ENCODE peak calls at places on chromosomes 3 and 15, in nine cellular contexts. U is testis, I is left ventricle myocardium inferior, L is PC-9, Q is upper lobe of right lung, R is ascending aorta, D is esophagus squamous epithelium, B is AG04450, S is breast epithelium. G is an unnamed sample.

GRCh38 chr15:80999623-81000036 is 1.1 kb upstream of the TLNRD1 start:
- DNase-seq in U (no peak), I (no peak), L (peak; percentile 54), Q (no peak), R (no peak), D (no peak), B (no peak), S (peak; percentile 60), G (no peak)

GRCh38 chr3:125316949-125317348 is 58.2 kb downstream of the ZNF148 start:
- DNase-seq in U (no peak), I (no peak), L (no peak), Q (no peak), R (no peak), D (no peak), B (no peak), S (no peak), G (no peak)

GRCh38 chr3:45480218-45480617 is 91.8 kb downstream of the LARS2 start:
- DNase-seq in U (no peak), I (no peak), L (peak; percentile 79), Q (no peak), R (no peak), D (no peak), B (no peak), S (no peak), G (no peak)

GRCh38 chr3:71517206-71517855 is 66.2 kb downstream of the FOXP1 start:
- DNase-seq in U (no peak), I (no peak), L (no peak), Q (no peak), R (no peak), D (no peak), B (no peak), S (no peak), G (no peak)

GRCh38 chr15:49868348-49868747 is 247.5 kb downstream of the DTWD1 start:
- DNase-seq in U (no peak), I (no peak), L (no peak), Q (no peak), R (no peak), D (no peak), B (no peak), S (no peak), G (no peak)

GRCh38 chr15:41557673-41558399 is 1.2 kb upstream of the TYRO3 start:
- DNase-seq in U (peak; percentile 89), I (peak; percentile 65), L (peak; percentile 60), Q (peak; percentile 82), R (no peak), D (no peak), B (peak; percentile 39), S (no peak), G (peak; percentile 47)

GRCh38 chr15:25695875-25696760 is 167.0 kb downstream of the ATP10A start:
- DNase-seq in U (no peak), I (no peak), L (no peak), Q (peak; percentile 52), R (no peak), D (no peak), B (no peak), S (peak; percentile 20), G (no peak)

GRCh38 chr15:96326551-96327154 is 3.8 kb upstream of the NR2F2 start:
- DNase-seq in U (no peak), I (peak; percentile 45), L (peak; percentile 16), Q (peak; percentile 78), R (no peak), D (no peak), B (no peak), S (peak; percentile 59), G (peak; percentile 39)

GRCh38 chr15:41866263-41866703 is 27.6 kb downstream of the SPTBN5 start:
- DNase-seq in U (no peak), I (no peak), L (no peak), Q (no peak), R (no peak), D (no peak), B (no peak), S (no peak), G (no peak)

GRCh38 chr3:41159581-41160189 is 39.6 kb upstream of the CTNNB1 start:
- DNase-seq in U (no peak), I (no peak), L (no peak), Q (no peak), R (no peak), D (no peak), B (no peak), S (no peak), G (no peak)

GRCh38 chr15:85754993-85755392 is 39.7 kb downstream of the KLHL25 start:
- DNase-seq in U (peak; percentile 79), I (peak; percentile 61), L (no peak), Q (no peak), R (no peak), D (no peak), B (no peak), S (peak; percentile 24), G (no peak)

GRCh38 chr15:39110336-39110735 is 470.5 kb upstream of the THBS1 start:
- DNase-seq in U (no peak), I (no peak), L (no peak), Q (no peak), R (no peak), D (no peak), B (no peak), S (no peak), G (peak; percentile 62)

GRCh38 chr15:89494941-89495637 is 1.3 kb downstream of the RHCG start:
- DNase-seq in U (peak; percentile 54), I (no peak), L (no peak), Q (no peak), R (no peak), D (no peak), B (no peak), S (no peak), G (no peak)

GRCh38 chr3:33437556-33438283 is 2.5 kb downstream of the UBP1 start:
- DNase-seq in U (peak; percentile 43), I (peak; percentile 20), L (no peak), Q (no peak), R (no peak), D (no peak), B (no peak), S (no peak), G (peak; percentile 80)

GRCh38 chr3:105402287-105402801 is 35.6 kb downstream of the ALCAM start:
- DNase-seq in U (no peak), I (no peak), L (peak; percentile 98), Q (no peak), R (no peak), D (no peak), B (no peak), S (no peak), G (peak; percentile 76)

GRCh38 chr3:48535578-48535977 is 21.0 kb downstream of the PFKFB4 start:
- DNase-seq in U (no peak), I (no peak), L (no peak), Q (no peak), R (no peak), D (no peak), B (no peak), S (no peak), G (no peak)

GRCh38 chr15:88906551-88906950 is 6.6 kb downstream of the MFGE8 start:
- DNase-seq in U (no peak), I (no peak), L (no peak), Q (peak; percentile 20), R (no peak), D (no peak), B (no peak), S (no peak), G (no peak)

GRCh38 chr3:45991341-45991740 is 4.3 kb downstream of the FYCO1 start:
- DNase-seq in U (no peak), I (peak; percentile 30), L (no peak), Q (no peak), R (no peak), D (no peak), B (no peak), S (no peak), G (no peak)

GRCh38 chr3:130662407-130663028 is 84.1 kb downstream of the PIK3R4 start:
- DNase-seq in U (no peak), I (no peak), L (no peak), Q (no peak), R (no peak), D (no peak), B (no peak), S (no peak), G (no peak)

GRCh38 chr3:4981160-4981687 is 2.0 kb downstream of the BHLHE40 start:
- DNase-seq in U (no peak), I (no peak), L (no peak), Q (no peak), R (no peak), D (no peak), B (no peak), S (no peak), G (peak; percentile 33)
- TF ChIP-seq CTCF in U (no peak), I (no peak), L (no peak), Q (no peak), R (no peak), D (no peak), B (no peak), S (no peak), G (no peak)

DNA sequence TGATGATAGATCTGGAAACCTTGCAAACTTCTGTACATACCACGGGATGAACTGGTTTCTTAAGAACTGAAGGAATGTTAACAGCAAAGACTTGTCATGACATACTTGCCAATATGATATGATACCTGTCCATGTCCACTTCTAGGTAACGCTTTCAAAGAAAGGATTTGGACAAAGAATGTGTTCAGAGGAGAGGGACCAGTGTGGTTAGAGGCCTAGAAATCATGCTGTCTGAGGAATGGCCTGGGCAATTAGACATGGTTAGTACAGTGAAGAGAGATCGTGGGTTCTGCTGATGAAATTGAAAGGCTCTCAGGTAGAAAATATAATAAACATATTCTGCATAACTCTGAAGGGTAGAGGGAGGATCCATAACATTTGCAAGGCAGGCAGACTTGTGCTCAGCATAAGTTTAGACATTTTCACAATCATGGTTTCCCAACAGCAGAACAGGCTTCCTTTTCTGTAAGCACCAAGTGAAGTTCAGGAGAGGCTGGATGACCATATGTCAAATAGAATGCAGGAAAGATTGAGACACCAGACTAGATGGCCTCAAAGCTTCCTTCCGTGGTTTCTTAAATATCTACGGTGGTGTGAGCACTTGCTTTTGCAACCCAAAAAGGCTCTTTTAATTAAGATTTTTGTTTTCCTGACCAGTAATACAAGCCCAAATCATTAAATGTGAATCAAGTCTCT is 39.9 kb downstream of the TGFBR2 start:
- DNase-seq in U (no peak), I (no peak), L (no peak), Q (no peak), R (no peak), D (no peak), B (no peak), S (no peak), G (no peak)
- H3K4me3 ChIP-seq in U (no peak overlapping the region), I (no peak overlapping the region), L (no peak overlapping the region), Q (no peak overlapping the region), R (no peak overlapping the region), D (no peak overlapping the region), B (no peak overlapping the region), S (no peak overlapping the region), G (no peak overlapping the region)

GRCh38 chr3:185282696-185283373 is 29.0 kb upstream of the EHHADH start:
- DNase-seq in U (peak; percentile 99), I (peak; percentile 96), L (peak; percentile 98), Q (peak; percentile 98), R (peak; percentile 81), D (peak; percentile 81), B (peak; percentile 68), S (peak; percentile 97), G (peak; percentile 90)
- H3K27ac ChIP-seq in U (peak overlapping the region; percentile 87), I (peak overlapping the region; percentile 61), L (peak overlapping the region; percentile 55), Q (peak overlapping the region; percentile 66), R (no peak overlapping the region), D (peak overlapping the region; percentile 84), B (no peak overlapping the region), S (peak overlapping the region; percentile 82), G (peak overlapping the region; percentile 38)

DNA sequence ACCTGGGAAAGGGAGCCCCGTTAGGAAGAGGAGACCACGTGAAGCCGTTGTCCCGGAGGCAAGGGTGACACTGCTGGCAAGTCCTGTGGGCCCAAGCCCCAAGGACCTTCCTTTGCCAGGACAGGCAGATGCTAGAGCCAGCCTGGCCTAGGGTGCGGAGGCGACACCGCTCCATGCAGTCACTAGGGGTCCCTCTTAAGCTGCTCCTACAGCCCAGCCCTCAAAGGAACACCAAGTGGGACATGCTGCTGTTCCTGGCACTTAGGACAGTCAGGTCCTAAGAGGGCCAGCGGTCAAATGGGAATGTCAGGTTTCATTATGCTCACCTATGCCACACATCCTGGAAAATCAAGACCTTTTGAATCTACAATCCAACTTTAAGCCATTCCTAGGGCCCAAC is 59.7 kb downstream of the RPN1 start:
- DNase-seq in U (no peak), I (no peak), L (no peak), Q (no peak), R (no peak), D (no peak), B (no peak), S (no peak), G (no peak)
- TF ChIP-seq CTCF in U (no peak), I (no peak), L (no peak), Q (no peak), R (no peak), D (no peak), B (no peak), S (no peak), G (peak; percentile 32)